ENCODE peak calls at places on chromosome 11, in seven cellular contexts. U, L, F, Q, Z, H and K are unnamed samples.

GRCh38 chr11:76654980-76655379 is 15.6 kb downstream of the LRRC32 start:
- DNase-seq in U (no peak), L (no peak), F (no peak), Q (no peak), Z (no peak), H (no peak), K (no peak)

GRCh38 chr11:14041040-14041439 is 78.5 kb downstream of the SPON1 start:
- DNase-seq in U (no peak), L (no peak), F (peak; percentile 22), Q (no peak), Z (no peak), H (peak; percentile 35), K (no peak)

GRCh38 chr11:104442320-104442719 is 278.4 kb upstream of the PDGFD start:
- DNase-seq in U (no peak), L (no peak), F (no peak), Q (no peak), Z (no peak), H (no peak), K (no peak)

GRCh38 chr11:114326776-114327175 is 30.6 kb downstream of the NNMT start:
- DNase-seq in U (no peak), L (no peak), F (no peak), Q (no peak), Z (no peak), H (no peak), K (no peak)

GRCh38 chr11:35367491-35367890 is 51.9 kb downstream of the SLC1A2 start:
- DNase-seq in U (no peak), L (no peak), F (peak; percentile 92), Q (peak; percentile 77), Z (no peak), H (peak; percentile 88), K (no peak)

GRCh38 chr11:975824-976223 is 50.2 kb downstream of the AP2A2 start:
- DNase-seq in U (peak; percentile 59), L (no peak), F (peak; percentile 52), Q (peak; percentile 40), Z (no peak), H (peak; percentile 57), K (no peak)

GRCh38 chr11:117855452-117855851 is 21.0 kb downstream of the FXYD6 start:
- DNase-seq in U (peak; percentile 3), L (no peak), F (no peak), Q (no peak), Z (peak; percentile 7), H (no peak), K (no peak)

GRCh38 chr11:118641463-118642019 is 34.1 kb downstream of the PHLDB1 start:
- DNase-seq in U (peak; percentile 60), L (no peak), F (no peak), Q (no peak), Z (peak; percentile 88), H (no peak), K (peak; percentile 15)

GRCh38 chr11:47164321-47164720 is 12.4 kb downstream of the ARFGAP2 start:
- DNase-seq in U (no peak), L (no peak), F (no peak), Q (no peak), Z (no peak), H (no peak), K (no peak)

GRCh38 chr11:69499946-69500284 is 18.5 kb downstream of the LINC01488 start:
- DNase-seq in U (no peak), L (no peak), F (no peak), Q (no peak), Z (no peak), H (no peak), K (no peak)

GRCh38 chr11:61302550-61302949 is 7.4 kb upstream of the VWCE start:
- DNase-seq in U (no peak), L (no peak), F (no peak), Q (no peak), Z (no peak), H (no peak), K (no peak)

GRCh38 chr11:74701351-74701750 is 29.9 kb downstream of the CHRDL2 start:
- DNase-seq in U (no peak), L (no peak), F (no peak), Q (no peak), Z (no peak), H (no peak), K (peak; percentile 55)

GRCh38 chr11:71995726-71996291 is 2.9 kb upstream of the IL18BP start:
- DNase-seq in U (no peak), L (no peak), F (no peak), Q (no peak), Z (no peak), H (no peak), K (no peak)

GRCh38 chr11:7582338-7582985 is 68.7 kb downstream of the PPFIBP2 start:
- DNase-seq in U (no peak), L (no peak), F (no peak), Q (no peak), Z (no peak), H (no peak), K (no peak)

GRCh38 chr11:27191061-27191460 is 150.4 kb downstream of the BBOX1 start:
- DNase-seq in U (no peak), L (no peak), F (no peak), Q (no peak), Z (no peak), H (no peak), K (no peak)

GRCh38 chr11:117921456-117921855 is 7.7 kb downstream of the TMPRSS13 start:
- DNase-seq in U (no peak), L (no peak), F (no peak), Q (no peak), Z (no peak), H (no peak), K (no peak)

GRCh38 chr11:72641900-72642814 is 32.1 kb downstream of the PDE2A start:
- DNase-seq in U (peak; percentile 20), L (no peak), F (no peak), Q (peak; percentile 3), Z (peak; percentile 39), H (peak; percentile 3), K (no peak)

GRCh38 chr11:111982019-111982464 is 43.2 kb upstream of the DLAT start:
- DNase-seq in U (peak; percentile 69), L (peak; percentile 5), F (peak; percentile 43), Q (peak; percentile 36), Z (peak; percentile 88), H (peak; percentile 39), K (peak; percentile 74)

GRCh38 chr11:1073851-1074243 is 827 bp upstream of the MUC2 start:
- DNase-seq in U (no peak), L (no peak), F (no peak), Q (no peak), Z (no peak), H (no peak), K (no peak)

GRCh38 chr11:115654792-115655191 is 150.6 kb upstream of the CADM1 start:
- DNase-seq in U (no peak), L (no peak), F (no peak), Q (no peak), Z (no peak), H (no peak), K (no peak)

DNA sequence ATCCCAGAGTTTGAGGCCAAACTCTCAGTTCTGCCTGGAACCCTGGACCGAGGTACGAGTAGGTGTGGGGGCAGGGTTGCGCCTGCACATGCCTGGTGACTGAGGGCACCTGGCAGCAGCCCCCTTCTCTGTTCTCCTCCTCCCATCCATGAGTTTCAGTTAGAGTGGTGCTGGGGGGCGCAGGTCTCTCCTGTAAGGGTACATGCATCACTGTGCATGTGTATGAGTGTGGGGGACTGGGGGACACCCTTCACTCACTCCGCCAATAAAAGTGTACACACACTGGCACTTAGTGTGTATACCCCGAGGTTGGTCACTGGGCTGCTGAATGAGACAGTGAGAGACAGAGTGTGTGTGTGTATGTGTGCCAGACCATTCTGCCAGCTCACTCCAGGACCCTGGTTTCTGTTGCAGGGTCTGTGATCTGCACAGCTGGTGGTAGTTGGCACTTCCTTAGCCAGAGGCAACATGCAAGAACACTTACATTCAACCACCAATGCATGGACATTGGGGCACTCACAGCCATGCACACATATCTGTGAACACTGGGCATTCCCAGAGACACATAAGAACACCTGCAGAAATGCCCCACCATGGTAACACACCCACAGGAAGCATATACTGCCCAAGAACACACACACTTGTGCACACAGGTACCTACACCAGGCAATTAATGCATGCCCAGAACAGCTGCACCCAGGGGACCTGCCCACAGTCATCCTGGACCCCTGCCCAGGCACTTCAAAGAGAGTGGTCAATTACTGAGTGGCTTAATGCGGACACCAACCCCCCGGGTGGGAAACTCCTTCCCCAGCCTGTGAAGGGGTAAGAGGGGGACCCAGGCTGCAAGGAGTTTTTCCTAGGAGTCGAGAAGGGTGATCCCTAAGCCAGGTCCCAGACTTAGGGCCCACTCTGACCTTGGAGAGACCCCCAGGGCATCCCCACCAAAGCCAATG is 1.2 kb upstream of the NRXN2 start:
- DNase-seq in U (no peak), L (no peak), F (no peak), Q (no peak), Z (no peak), H (no peak), K (peak; percentile 44)
- H3K4me3 ChIP-seq in U (peak overlapping the region; percentile 87), L (peak overlapping the region; percentile 97), F (no peak overlapping the region), Q (no peak overlapping the region), Z (peak overlapping the region; percentile 88), H (no peak overlapping the region), K (peak overlapping the region; percentile 65)

DNA sequence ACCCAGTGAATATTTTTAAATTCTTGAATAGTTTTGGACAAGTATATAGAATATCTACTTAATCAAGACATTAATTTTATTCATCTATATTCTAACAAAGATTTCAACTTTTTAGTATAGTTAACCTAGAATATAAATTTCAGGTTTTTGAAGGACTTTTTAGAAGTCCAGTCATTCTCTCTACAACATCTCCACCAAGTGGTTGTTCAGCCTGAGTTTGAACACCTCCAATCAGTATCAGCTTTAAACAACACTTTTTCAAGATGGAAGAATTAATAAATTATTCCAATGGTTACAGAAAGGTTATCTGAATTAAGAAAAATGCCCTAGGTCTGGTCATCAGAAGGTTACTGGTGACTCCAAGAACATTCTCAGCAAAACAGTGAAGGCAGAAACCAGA is 31.8 kb downstream of the EIF3M start:
- DNase-seq in U (no peak), L (no peak), F (no peak), Q (peak; percentile 3), Z (no peak), H (peak; percentile 29), K (no peak)
- TF ChIP-seq CTCF in U (no peak), L (peak; percentile 45), F (peak; percentile 26), Q (peak; percentile 21), Z (peak; percentile 5), H (peak; percentile 25), K (no peak)

GRCh38 chr11:126480410-126481302 is 125.2 kb downstream of the ST3GAL4 start:
- DNase-seq in U (peak; percentile 77), L (peak; percentile 51), F (peak; percentile 88), Q (peak; percentile 85), Z (peak; percentile 85), H (peak; percentile 89), K (peak; percentile 87)
- H3K4me3 ChIP-seq in U (no peak overlapping the region), L (peak overlapping the region; percentile 56), F (no peak overlapping the region), Q (peak overlapping the region; percentile 29), Z (no peak overlapping the region), H (no peak overlapping the region), K (peak overlapping the region; percentile 32)

DNA sequence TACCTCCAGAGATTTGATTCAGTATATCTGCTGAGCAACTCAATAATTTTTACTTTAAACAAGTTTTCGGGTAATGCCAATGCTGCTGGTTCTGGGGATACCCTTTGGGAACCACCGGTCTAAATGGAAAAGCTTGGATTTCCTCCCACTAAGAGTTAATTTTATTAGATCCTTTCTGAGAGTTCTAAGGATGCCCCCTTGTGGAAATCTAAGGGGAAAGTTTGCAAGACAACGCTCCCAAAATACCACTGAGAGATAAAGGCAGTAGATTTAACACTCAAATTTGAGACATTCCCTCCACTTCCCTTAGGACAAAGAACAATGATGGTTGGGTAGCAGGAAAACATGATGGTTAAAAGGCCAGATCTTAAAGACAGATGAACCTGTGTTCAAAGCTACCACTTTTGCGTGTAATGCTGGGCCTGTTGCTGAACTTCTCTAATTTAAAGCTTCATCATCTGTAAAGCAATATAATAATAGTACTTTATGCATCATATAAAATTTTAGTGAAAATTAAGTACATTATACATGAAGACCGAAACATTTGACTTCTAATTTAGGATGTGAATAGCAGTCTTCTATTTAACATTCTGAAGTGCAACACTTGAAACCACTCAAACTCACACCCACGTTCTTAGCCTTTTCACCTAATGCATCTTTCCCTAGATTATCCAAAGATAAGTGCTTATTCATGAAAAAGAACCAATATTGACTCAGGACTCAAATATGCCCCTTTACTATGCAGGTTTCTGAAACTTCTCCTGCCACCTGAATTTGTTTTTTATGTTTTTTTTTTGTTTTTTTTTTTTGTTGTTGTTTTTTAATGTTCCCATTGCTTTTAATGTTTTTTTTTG is 110.1 kb upstream of the LUZP2 start:
- DNase-seq in U (no peak), L (no peak), F (peak; percentile 68), Q (peak; percentile 36), Z (no peak), H (peak; percentile 69), K (peak; percentile 0)
- TF ChIP-seq CTCF in U (peak; percentile 27), L (peak; percentile 31), F (peak; percentile 71), Q (peak; percentile 56), Z (peak; percentile 14), H (peak; percentile 64), K (no peak)